ENCODE peak calls at places on chromosomes 12 and 14, in five cellular contexts. R is vagina, E is adrenal gland, F is IMR-90, M is ovary. Z is an unnamed sample.

GRCh38 chr12:106586803-106587684 is 4.2 kb downstream of the RFX4 start:
- DNase-seq in M (no peak), F (no peak), R (no peak), E (no peak), Z (no peak)

GRCh38 chr12:52284562-52285171 is 6.7 kb downstream of the KRT81 start:
- DNase-seq in F (no peak), M (no peak), R (no peak), E (peak), Z (no peak)

GRCh38 chr12:13368431-13368830 is 171.9 kb downstream of the EMP1 start:
- DNase-seq in R (no peak), M (no peak), F (no peak), E (no peak), Z (no peak)

GRCh38 chr14:21136024-21136423 is 19.8 kb downstream of the OR5AU1 start:
- DNase-seq in E (no peak), M (no peak), F (peak), R (no peak), Z (no peak)

GRCh38 chr12:12428961-12429657 is 72.2 kb downstream of the BORCS5 start:
- DNase-seq in M (no peak), F (no peak), R (no peak), E (no peak), Z (no peak)

GRCh38 chr12:52058631-52059324 is 7.5 kb downstream of the NR4A1 start:
- DNase-seq in R (no peak), E (no peak), F (peak), M (peak), Z (peak)

GRCh38 chr12:49336645-49337584 is at the start of gene C1QL4:
- DNase-seq in E (peak), R (no peak), M (peak), F (peak), Z (peak)

GRCh38 chr14:93396456-93396855 is 34.3 kb upstream of the UNC79 start:
- DNase-seq in M (no peak), R (no peak), E (no peak), F (no peak), Z (no peak)

GRCh38 chr12:49887536-49888401 is 15.9 kb downstream of the FAIM2 start:
- DNase-seq in M (no peak), R (no peak), F (no peak), E (no peak), Z (no peak)

GRCh38 chr12:97837401-97837800 is 374.8 kb downstream of the RMST start:
- DNase-seq in M (no peak), R (no peak), E (no peak), F (no peak), Z (no peak)

GRCh38 chr12:120231316-120232011 is 30.6 kb upstream of the RPLP0 start:
- DNase-seq in E (peak), F (peak), R (no peak), M (no peak), Z (peak)

GRCh38 chr12:39905152-39905551 is 200.7 kb downstream of the SLC2A13 start:
- DNase-seq in M (peak), F (peak), E (peak), R (no peak), Z (peak)

GRCh38 chr12:62581288-62582064 is 114.8 kb downstream of the MON2 start:
- DNase-seq in R (no peak), F (peak), E (no peak), M (no peak), Z (no peak)

GRCh38 chr12:12333980-12334709 is 15.9 kb downstream of the MANSC1 start:
- DNase-seq in F (peak), E (peak), R (no peak), M (peak), Z (peak)

GRCh38 chr12:10165421-10165820 is 6.5 kb downstream of the OLR1 start:
- DNase-seq in M (no peak), E (no peak), F (no peak), R (no peak), Z (no peak)

GRCh38 chr12:27024291-27024690 is 1.9 kb downstream of the MED21 start:
- DNase-seq in M (no peak), E (peak), F (peak), R (no peak), Z (no peak)

DNA sequence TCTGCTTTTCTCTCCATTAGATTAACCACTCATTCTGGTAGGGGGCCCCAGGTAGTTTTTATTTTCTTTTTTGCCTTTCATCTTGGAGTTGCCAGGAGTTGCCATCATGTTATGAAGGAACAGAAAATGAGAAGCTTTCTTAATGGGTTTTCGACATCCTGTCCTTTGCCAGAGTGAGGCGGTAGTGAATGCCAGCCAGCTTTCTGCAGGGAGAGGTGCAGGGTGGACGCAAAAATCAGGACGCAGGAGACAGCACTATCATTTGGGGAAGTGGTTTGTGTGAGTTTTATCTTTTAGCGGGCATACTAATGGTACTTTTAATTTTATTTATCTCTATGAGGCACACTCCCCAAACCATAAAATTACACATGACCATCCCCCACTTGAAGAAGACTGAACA is 1.7 kb downstream of the RASSF8 start:
- DNase-seq in M (peak), F (peak), E (peak), R (no peak), Z (no peak)
- H3K27ac ChIP-seq in M (no peak), F (peak), E (no peak), R (peak), Z (peak)

DNA sequence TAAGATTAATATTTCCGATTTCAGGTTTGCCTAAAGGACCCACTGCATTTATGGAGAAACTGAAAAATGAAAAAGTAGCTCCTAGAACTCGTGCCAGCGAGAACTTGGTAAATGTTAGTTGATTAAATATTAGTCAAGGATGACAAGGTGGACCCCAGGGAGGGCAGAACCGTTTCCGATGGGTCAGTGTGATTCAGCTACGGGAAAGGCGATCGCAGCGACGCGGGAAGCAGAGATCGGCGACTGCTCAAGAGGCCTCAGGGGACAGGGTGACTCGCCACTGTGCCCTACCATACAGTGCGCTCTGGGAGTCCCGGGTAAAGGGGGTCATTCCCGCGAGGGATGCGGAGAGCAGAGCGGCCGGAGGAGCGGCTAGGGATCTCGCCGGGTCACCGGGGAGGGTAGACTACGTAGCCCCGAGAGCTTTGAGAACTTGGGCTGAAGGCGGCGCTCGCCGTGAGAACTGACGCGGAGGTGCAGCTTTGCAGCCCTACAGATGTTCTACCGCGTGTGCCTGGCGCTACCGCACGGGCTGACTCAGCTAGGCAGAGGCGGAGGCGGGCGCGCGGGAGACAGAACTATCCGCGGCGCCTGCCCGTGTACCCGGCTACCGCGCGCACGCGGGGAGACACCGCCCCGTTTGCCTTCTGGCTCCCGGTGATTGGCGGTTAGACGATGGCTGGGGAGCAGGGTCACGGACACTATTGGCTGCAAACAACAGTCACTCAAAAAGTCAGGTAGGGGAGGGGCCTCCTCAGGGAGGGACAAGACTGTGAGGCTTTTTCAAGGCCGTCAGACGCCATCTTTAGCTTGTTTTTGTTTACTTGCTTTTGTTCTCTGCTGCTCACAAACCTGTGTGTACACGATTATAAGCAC is 3.2 kb downstream of the C14orf93 start:
- DNase-seq in M (peak), F (peak), E (peak), R (no peak), Z (peak)
- TF ChIP-seq CTCF in M (no peak), F (peak), E (no peak), R (no peak), Z (no peak)

GRCh38 chr12:96368233-96368632 is 32.0 kb downstream of the CDK17 start:
- DNase-seq in M (no peak), F (no peak), R (no peak), E (no peak), Z (no peak)
- TF ChIP-seq POLR2A in M (no peak), F (no peak), R (no peak), E (no peak), Z (no peak)

GRCh38 chr12:2290516-2291065 is 237.8 kb downstream of the CACNA1C start:
- DNase-seq in E (no peak), F (no peak), R (no peak), M (no peak), Z (no peak)
- H3K27ac ChIP-seq in E (no peak), F (no peak), R (no peak), M (no peak), Z (no peak)

DNA sequence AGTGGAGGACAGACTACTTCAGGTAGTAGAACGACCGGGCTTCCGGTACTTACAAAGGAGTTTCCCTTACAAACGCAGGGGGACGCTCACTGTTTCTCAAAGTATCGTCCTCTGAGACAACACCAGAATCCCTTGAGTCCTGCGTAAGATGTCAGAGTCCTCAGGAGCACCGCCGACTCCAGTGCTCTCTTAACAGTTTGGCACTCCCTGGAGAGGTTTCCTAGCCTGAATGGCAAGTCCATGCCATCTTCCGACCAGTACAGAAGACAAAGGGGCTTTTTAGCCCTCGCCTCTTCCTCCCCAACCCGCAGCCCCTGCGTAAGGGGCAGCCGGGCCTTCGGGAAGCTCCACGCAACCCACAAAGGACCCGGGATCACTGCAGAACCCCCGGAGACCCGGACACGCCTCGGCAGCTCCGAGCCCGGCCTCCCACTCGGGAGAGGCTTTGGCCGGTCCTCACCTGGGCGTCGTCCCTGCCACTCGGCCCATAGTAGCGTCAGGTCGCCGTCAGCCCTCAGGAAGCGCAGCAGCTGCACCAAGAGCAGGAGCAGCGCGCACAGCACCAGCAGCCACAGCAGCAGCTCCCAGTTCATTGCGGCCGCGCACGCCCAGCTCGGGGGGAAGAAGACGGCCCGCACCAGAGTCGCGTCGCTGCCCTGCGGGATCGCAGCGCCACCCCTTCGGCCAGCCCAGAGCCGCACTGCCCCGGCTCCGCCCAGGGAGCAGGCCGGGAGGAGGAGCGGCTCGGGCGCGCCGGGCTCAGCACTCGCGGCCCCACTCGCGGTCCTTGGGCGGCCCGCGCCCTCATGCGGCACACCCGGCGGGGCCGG is at the start of gene DHRS7:
- DNase-seq in E (peak), F (peak), R (no peak), M (peak), Z (peak)
- TF ChIP-seq CTCF in E (peak), F (peak), R (no peak), M (no peak), Z (peak)

GRCh38 chr12:80939231-80939950 is 1.7 kb upstream of the LIN7A start:
- DNase-seq in R (no peak), E (no peak), M (no peak), F (no peak), Z (no peak)

GRCh38 chr12:80936642-80937390 is 918 bp downstream of the LIN7A start:
- DNase-seq in R (no peak), M (peak), F (peak), E (peak), Z (no peak)

GRCh38 chr12:80938397-80938796 is 663 bp upstream of the LIN7A start:
- DNase-seq in F (no peak), E (no peak), M (no peak), R (no peak), Z (no peak)

GRCh38 chr12:80936353-80936641 is 1.4 kb downstream of the LIN7A start:
- DNase-seq in R (no peak), F (no peak), E (no peak), M (no peak), Z (no peak)

GRCh38 chr12:80937391-80938238 is at the start of gene LIN7A:
- DNase-seq in F (peak), M (peak), R (no peak), E (peak), Z (peak)
- TF ChIP-seq POLR2A in F (no peak), M (no peak), R (no peak), E (no peak), Z (no peak)

DNA sequence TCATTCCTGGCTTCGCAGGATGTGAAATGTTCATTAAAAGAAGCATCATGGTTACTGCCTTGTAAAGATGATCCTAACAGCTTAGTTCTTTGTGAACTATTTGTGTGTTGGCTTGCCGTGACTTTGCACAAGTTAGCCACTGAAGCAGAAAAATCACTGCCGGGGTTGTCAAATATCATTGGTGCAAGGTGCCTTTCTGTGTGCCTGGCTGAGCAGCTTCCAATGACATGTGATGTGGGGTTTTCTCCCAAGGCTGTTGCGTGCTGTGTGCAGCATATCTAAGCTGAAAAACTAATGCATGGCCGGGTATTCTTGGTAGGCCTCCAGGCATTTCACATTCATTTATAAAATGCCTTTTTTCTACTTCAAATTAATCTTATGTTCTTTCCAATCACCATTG is 222.0 kb downstream of the SYT1 start:
- DNase-seq in R (no peak), E (no peak), F (no peak), M (no peak), Z (no peak)
- H3K27ac ChIP-seq in R (no peak), E (no peak), F (no peak), M (no peak), Z (no peak)

Z was measured in gastrocnemius medialis.